ENCODE peak calls at places on chromosomes 7 and 10, in five cellular contexts. N is tibial nerve, S is astrocyte of the spinal cord, L is astrocyte of the cerebellum, V is dorsolateral prefrontal cortex. B is an unnamed sample.

GRCh38 chr7:7237201-7237977 is 55.0 kb downstream of the C1GALT1 start:
- DNase-seq in L (no peak), S (no peak), N (no peak), V (no peak), B (no peak)

GRCh38 chr10:44240766-44241165 is 144.1 kb downstream of the CXCL12 start:
- DNase-seq in S (no peak), N (no peak), V (no peak), L (no peak), B (no peak)

GRCh38 chr7:117972606-117973005 is 99.4 kb upstream of the CTTNBP2 start:
- DNase-seq in S (no peak), N (no peak), V (no peak), L (no peak), B (no peak)

GRCh38 chr7:42750142-42750541 is 161.7 kb downstream of the C7orf25 start:
- DNase-seq in V (no peak), S (no peak), L (no peak), N (no peak), B (no peak)

GRCh38 chr10:71075759-71076472 is 136.5 kb upstream of the UNC5B start:
- DNase-seq in L (no peak), V (peak), N (no peak), S (no peak), B (no peak)

GRCh38 chr10:132294196-132294520 is 13.6 kb downstream of the STK32C start:
- DNase-seq in V (peak), N (no peak), S (no peak), L (no peak), B (no peak)

GRCh38 chr7:105014725-105015630 is 973 bp downstream of the KMT2E start:
- DNase-seq in L (no peak), N (peak), V (peak), S (peak), B (peak)

GRCh38 chr10:70052462-70053211 is at the start of gene MACROH2A2:
- DNase-seq in N (peak), S (peak), V (peak), L (peak), B (peak)

GRCh38 chr10:132575320-132576201 is 38.0 kb downstream of the INPP5A start:
- DNase-seq in S (peak), V (no peak), L (peak), N (no peak), B (no peak)

GRCh38 chr7:131957338-131958025 is 401.1 kb upstream of the PODXL start:
- DNase-seq in N (no peak), L (no peak), S (no peak), V (no peak), B (no peak)

GRCh38 chr10:132064771-132065437 is 842 bp upstream of the JAKMIP3 start:
- DNase-seq in L (no peak), N (no peak), V (no peak), S (no peak), B (no peak)

GRCh38 chr7:77538186-77538907 is 1.3 kb downstream of the PTPN12 start:
- DNase-seq in V (peak), N (peak), S (peak), L (peak), B (peak)

GRCh38 chr7:34486371-34486770 is 171.6 kb upstream of the NPSR1 start:
- DNase-seq in V (no peak), S (no peak), L (no peak), N (no peak), B (no peak)

GRCh38 chr10:67666416-67667043 is 29.5 kb downstream of the CTNNA3 start:
- DNase-seq in N (no peak), L (peak), V (no peak), S (peak), B (no peak)

GRCh38 chr7:101950450-101951119 is 133.2 kb downstream of the CUX1 start:
- DNase-seq in L (peak), N (no peak), V (no peak), S (peak), B (no peak)

GRCh38 chr7:12080006-12080405 is 131.1 kb upstream of the TMEM106B start:
- DNase-seq in S (no peak), V (no peak), L (no peak), N (no peak), B (no peak)

GRCh38 chr10:125284875-125285597 is 124.7 kb upstream of the CTBP2 start:
- DNase-seq in L (no peak), V (no peak), S (no peak), N (no peak), B (no peak)

GRCh38 chr7:112022128-112022527 is 184.1 kb downstream of the DOCK4 start:
- DNase-seq in L (no peak), V (no peak), N (no peak), S (no peak), B (no peak)

GRCh38 chr7:112422842-112423496 is 27.3 kb upstream of the IFRD1 start:
- DNase-seq in V (peak), N (peak), L (peak), S (peak), B (no peak)

GRCh38 chr7:115183431-115184057 is 261.6 kb downstream of the MDFIC start:
- DNase-seq in L (peak), V (no peak), N (no peak), S (peak), B (no peak)

GRCh38 chr7:240887-241421 is 48.6 kb downstream of the FAM20C start:
- DNase-seq in S (no peak), L (no peak), V (no peak), N (no peak), B (no peak)

GRCh38 chr7:113412410-113412809 is 294.1 kb upstream of the SMIM30 start:
- DNase-seq in V (no peak), L (no peak), N (no peak), S (no peak), B (no peak)

GRCh38 chr10:115975506-115975905 is 297.5 kb downstream of the GFRA1 start:
- DNase-seq in V (no peak), N (no peak), L (no peak), S (no peak), B (no peak)

GRCh38 chr10:16116404-16117304 is 256.3 kb upstream of the MINDY3 start:
- DNase-seq in V (no peak), L (no peak), N (no peak), S (no peak), B (peak)

GRCh38 chr7:150503155-150503554 is 11.5 kb upstream of the GIMAP7 start:
- DNase-seq in N (no peak), S (no peak), L (no peak), V (no peak), B (no peak)

GRCh38 chr7:134514106-134514505 is 13.3 kb upstream of the AKR1B10 start:
- DNase-seq in S (no peak), N (no peak), L (no peak), V (no peak), B (no peak)

GRCh38 chr7:12893292-12893691 is 205.9 kb downstream of the ARL4A start:
- DNase-seq in N (no peak), L (no peak), V (no peak), S (no peak), B (no peak)

GRCh38 chr7:2205036-2205780 is 27.5 kb downstream of the MAD1L1 start:
- DNase-seq in S (no peak), N (no peak), L (no peak), V (no peak), B (no peak)

GRCh38 chr10:80324086-80324485 is 32.5 kb downstream of the DYDC1 start:
- DNase-seq in V (no peak), S (peak), L (no peak), N (no peak), B (no peak)

GRCh38 chr7:148916186-148916585 is 32.1 kb upstream of the EZH2 start:
- DNase-seq in N (no peak), V (no peak), L (peak), S (peak), B (no peak)

DNA sequence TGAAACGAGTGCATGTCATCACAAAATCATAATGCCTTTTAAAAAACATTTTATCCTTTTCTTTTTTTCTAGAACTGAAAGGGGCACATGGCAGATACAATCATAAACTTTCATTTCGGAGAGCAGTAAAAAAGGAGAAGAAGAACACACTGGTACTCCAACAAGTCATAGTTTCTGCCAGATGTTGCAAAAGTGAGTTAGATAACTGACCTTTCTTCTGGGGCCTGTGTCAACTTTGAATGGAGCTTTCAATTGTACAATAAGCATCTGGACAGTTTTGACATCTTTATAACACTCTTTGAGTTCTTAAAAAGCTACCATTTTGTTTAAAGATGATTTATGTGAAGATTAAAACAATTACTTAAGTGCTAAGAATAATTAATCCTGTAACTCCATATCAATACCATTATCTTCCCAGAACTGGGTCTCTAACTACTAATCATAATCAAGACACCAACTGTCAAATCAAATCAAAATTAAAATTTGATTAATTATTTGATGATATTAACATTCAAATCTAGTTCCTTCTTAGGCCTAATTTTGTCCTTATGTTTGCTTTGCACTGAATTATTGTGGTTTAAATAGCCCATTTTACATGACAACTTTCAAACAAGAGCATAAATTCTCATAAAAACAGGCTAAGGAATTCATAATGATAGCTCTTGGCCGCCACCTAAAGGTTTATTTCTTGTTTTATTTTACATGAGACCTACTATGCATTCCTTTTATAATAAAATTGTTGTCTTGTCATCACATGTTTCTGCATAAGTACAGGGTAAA is 19.5 kb upstream of the ITGB8 start:
- DNase-seq in V (no peak), N (no peak), L (no peak), S (peak), B (no peak)
- TF ChIP-seq CTCF in V (peak), N (no peak), L (peak), S (peak), B (peak)

GRCh38 chr7:47581821-47582747 is at the start of gene TNS3:
- DNase-seq in V (peak), L (no peak), S (no peak), N (no peak), B (peak)
- TF ChIP-seq CTCF in V (no peak), L (peak), S (no peak), N (peak), B (peak)

GRCh38 chr7:141654551-141654950 is 47.4 kb downstream of the DENND11 start:
- DNase-seq in V (peak), S (peak), L (peak), N (no peak), B (peak)
- TF ChIP-seq CTCF in V (peak), S (peak), L (peak), N (peak), B (peak)

DNA sequence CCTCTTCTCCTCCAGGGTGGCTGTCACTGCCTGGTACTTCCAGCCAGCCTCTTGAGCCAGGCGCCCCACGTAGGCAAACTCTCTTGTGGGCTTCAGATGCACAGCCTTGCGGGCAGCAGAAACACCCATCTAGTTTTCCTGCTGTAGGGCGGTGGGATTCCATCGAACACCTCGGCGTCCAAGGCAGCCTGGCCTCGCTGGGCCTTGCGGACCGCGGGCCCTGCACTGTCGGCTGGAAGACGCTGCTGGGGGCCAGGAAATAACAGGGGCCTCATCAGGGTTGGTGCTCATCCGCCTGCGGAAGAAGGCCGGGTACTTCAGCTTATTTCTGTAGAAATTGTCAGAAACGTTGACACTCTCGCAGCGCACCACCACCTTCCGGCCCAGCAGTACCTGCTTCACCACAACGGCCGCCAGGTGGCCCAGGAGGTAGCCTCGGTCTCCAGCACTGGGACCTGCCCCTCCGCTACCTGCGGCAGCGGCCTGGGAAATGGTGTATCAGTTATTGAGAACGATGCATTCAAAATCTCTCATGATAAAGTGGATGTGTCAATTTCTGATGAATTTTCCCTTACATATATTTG is 61.1 kb downstream of the WDFY4 start:
- DNase-seq in N (no peak), L (no peak), S (no peak), V (no peak), B (no peak)
- TF ChIP-seq CTCF in N (no peak), L (no peak), S (no peak), V (no peak), B (peak)

DNA sequence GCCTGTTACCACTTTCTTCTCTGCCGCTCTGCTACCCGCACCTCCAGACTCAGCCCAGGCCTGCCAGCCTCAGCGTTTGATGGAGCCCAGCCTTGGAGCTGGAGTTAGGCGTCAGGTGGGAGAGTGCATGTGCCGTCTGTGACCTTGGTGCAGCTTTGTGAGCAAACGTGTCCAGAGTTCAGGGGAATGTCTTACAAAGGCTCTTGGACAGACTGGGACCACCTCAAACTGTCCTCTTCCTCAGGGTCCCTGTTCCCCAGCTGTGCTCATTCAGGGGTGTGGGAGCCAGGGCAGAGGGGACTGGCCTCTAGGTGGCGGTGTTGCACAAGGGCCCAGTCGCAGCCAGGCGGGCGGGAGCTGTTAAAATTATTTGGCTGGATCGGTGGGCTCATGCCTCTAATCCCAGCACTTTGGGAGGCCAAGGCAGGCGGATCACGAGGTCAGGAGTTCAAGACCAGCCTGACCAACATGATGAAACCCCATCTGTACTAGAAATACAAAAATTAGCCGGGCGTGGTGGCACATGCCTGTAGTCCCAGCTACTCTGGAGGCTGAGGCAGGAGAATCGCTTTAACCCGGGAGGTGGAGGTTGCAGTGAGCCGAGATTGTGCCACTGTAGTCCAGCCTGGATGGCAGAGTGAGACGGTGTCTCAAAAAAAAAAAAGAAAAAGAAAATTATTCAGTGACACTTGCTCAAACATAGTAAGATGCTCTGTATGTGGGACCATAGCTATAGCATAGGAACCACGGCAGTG is 89.2 kb downstream of the ADCY1 start:
- DNase-seq in N (no peak), S (no peak), V (no peak), L (no peak), B (peak)
- TF ChIP-seq CTCF in N (no peak), S (peak), V (peak), L (peak), B (peak)

GRCh38 chr10:86960003-86960862 is 1.8 kb downstream of the SNCG start:
- DNase-seq in L (no peak), N (peak), S (peak), V (peak), B (peak)
- TF ChIP-seq CTCF in L (peak), N (peak), S (peak), V (peak), B (peak)

GRCh38 chr7:80918909-80919721 is at the start of gene SEMA3C:
- DNase-seq in L (peak), V (peak), S (peak), N (peak), B (peak)
- TF ChIP-seq CTCF in L (no peak), V (no peak), S (no peak), N (no peak), B (no peak)

DNA sequence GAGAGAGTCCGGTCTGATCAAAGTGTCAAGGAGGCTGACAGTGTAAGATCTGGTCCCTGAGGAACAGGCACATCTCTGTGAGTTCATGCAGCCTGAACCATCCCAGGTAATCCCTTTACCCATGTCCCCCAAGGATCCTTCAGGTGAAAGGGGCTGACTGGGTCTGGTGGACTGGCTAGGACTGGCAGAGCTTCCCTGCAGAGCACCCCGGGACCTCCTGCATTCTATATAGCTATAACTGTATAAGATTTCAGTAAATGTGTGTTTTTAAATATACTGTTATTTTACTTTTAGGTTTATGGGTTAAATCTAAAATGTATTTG is 246.8 kb downstream of the ELMO1 start:
- DNase-seq in S (no peak), L (no peak), N (no peak), V (no peak), B (no peak)
- TF ChIP-seq CTCF in S (no peak), L (no peak), N (no peak), V (no peak), B (peak)

GRCh38 chr7:65219623-65220022 is 154.0 kb upstream of the ZNF92 start:
- DNase-seq in V (no peak), N (no peak), S (no peak), L (no peak), B (no peak)

GRCh38 chr7:65221683-65222082 is 152.0 kb upstream of the ZNF92 start:
- DNase-seq in V (no peak), L (no peak), N (no peak), S (no peak), B (no peak)

DNA sequence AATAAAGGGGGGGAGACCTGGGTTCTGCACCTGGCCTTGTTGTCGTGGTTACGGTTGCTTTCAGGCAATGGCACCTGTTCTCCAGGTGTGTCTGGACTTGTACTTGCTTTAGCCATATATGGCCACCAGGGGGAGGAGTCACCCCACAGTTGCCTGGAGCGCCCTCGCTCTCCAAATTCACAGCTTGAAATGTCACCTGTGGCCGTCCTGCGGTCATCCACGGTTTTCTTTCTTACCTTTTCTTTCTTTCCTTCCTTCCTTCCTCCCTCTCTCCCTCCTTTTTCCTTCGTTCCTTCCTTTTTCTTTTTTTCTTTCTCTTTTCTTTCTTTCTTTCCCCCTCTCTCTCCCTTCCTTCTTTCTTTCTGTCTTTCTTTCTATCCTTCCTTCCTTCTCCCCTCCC is 157.2 kb upstream of the ZNF92 start:
- DNase-seq in S (peak), L (peak), V (no peak), N (no peak), B (peak)
- TF ChIP-seq CTCF in S (peak), L (peak), V (peak), N (peak), B (peak)

GRCh38 chr7:21722371-21722770 is 179.5 kb downstream of the DNAH11 start:
- DNase-seq in L (no peak), S (no peak), N (no peak), V (no peak), B (no peak)
- TF ChIP-seq CTCF in L (no peak), S (no peak), N (no peak), V (peak), B (peak)

B was measured in neural crest cell.